ENCODE peak calls at places on chromosomes 16 and 17, in four cellular contexts. X is progenitor cell of endocrine pancreas, E is lower leg skin, S is lung. O is an unnamed sample.

GRCh38 chr17:7989781-7990655 is 12.4 kb upstream of the GUCY2D start:
- DNase-seq in X (peak), E (peak), S (peak), O (peak)

GRCh38 chr17:33200116-33200515 is 93.0 kb downstream of the ASIC2 start:
- DNase-seq in X (no peak), E (no peak), S (no peak), O (no peak)

GRCh38 chr16:70736454-70737376 is 50.9 kb upstream of the MTSS2 start:
- DNase-seq in X (no peak), E (no peak), S (no peak), O (no peak)

GRCh38 chr16:80984124-80984892 is 22.4 kb downstream of the CMC2 start:
- DNase-seq in X (no peak), E (no peak), S (no peak), O (no peak)

GRCh38 chr16:68901910-68902309 is 58.6 kb downstream of the TANGO6 start:
- DNase-seq in X (no peak), E (peak), S (no peak), O (no peak)

GRCh38 chr17:78716814-78717393 is 65.2 kb downstream of the CYTH1 start:
- DNase-seq in X (no peak), E (peak), S (peak), O (peak)

GRCh38 chr16:48126801-48127644 is 28.8 kb downstream of the ABCC12 start:
- DNase-seq in X (no peak), E (no peak), S (peak), O (no peak)

GRCh38 chr17:40980594-40980993 is 3.5 kb downstream of the KRT40 start:
- DNase-seq in X (no peak), E (no peak), S (no peak), O (no peak)

GRCh38 chr17:77579717-77580116 is 378.8 kb upstream of the TNRC6C start:
- DNase-seq in X (no peak), E (no peak), S (no peak), O (no peak)

GRCh38 chr16:85750827-85751641 is at the start of gene C16orf74:
- DNase-seq in X (no peak), E (no peak), S (no peak), O (no peak)

GRCh38 chr17:44780161-44780560 is 21.4 kb downstream of the ADAM11 start:
- DNase-seq in X (no peak), E (no peak), S (no peak), O (no peak)

GRCh38 chr16:84834403-84834772 is 14.6 kb downstream of the CRISPLD2 start:
- DNase-seq in X (no peak), E (no peak), S (no peak), O (no peak)

GRCh38 chr17:46979023-46979870 is at the start of gene RPRML:
- DNase-seq in X (peak), E (no peak), S (no peak), O (no peak)

GRCh38 chr17:13293421-13293820 is 275.6 kb upstream of the ELAC2 start:
- DNase-seq in X (no peak), E (no peak), S (no peak), O (no peak)

GRCh38 chr17:54901230-54901847 is 687 bp downstream of the TOM1L1 start:
- DNase-seq in X (no peak), E (no peak), S (peak), O (no peak)

GRCh38 chr17:80408872-80409271 is 6.1 kb upstream of the ENDOV start:
- DNase-seq in X (no peak), E (no peak), S (no peak), O (no peak)

GRCh38 chr17:49241763-49242312 is 11.3 kb upstream of the PHOSPHO1 start:
- DNase-seq in X (no peak), E (no peak), S (no peak), O (no peak)

GRCh38 chr17:40510328-40510648 is 8.9 kb upstream of the TNS4 start:
- DNase-seq in X (no peak), E (no peak), S (no peak), O (no peak)

GRCh38 chr17:64477849-64478248 is 19.0 kb downstream of the POLG2 start:
- DNase-seq in X (no peak), E (no peak), S (no peak), O (no peak)

GRCh38 chr17:64470676-64471075 is 21.8 kb downstream of the MILR1 start:
- DNase-seq in X (no peak), E (no peak), S (no peak), O (no peak)

GRCh38 chr17:64471440-64471839 is 22.5 kb downstream of the MILR1 start:
- DNase-seq in X (no peak), E (peak), S (no peak), O (no peak)

GRCh38 chr17:64472564-64472963 is 23.6 kb downstream of the MILR1 start:
- DNase-seq in X (no peak), E (no peak), S (no peak), O (no peak)
- TF ChIP-seq CTCF in X (no peak), E (no peak), S (no peak), O (no peak)

DNA sequence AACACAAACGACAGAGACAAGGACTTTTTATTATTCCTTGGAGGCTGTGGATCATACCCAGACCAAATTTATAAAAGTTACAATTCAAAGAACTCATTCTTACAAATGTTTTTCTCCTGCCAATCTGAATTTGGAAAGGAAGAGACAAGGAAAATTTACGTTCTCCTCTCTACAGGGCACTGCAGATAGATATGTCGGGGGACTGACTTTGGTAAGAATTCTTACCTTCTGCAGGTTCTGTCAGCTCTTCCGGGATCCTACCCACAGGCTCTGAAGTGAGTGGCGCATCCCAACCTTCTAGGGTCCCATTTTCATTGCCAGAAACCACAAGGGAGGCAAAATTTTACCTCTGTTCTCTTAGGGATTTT is 2.2 kb upstream of the SLFN12L start:
- DNase-seq in X (no peak), E (no peak), S (no peak), O (no peak)
- TF ChIP-seq CTCF in X (no peak), E (no peak), S (no peak), O (no peak)

GRCh38 chr17:68579194-68579900 is 21.8 kb downstream of the FAM20A start:
- DNase-seq in X (no peak), E (no peak), S (no peak), O (no peak)

GRCh38 chr17:68580236-68580903 is 20.8 kb downstream of the FAM20A start:
- DNase-seq in X (no peak), E (no peak), S (peak), O (no peak)

GRCh38 chr17:68576137-68576536 is 25.0 kb downstream of the FAM20A start:
- DNase-seq in X (no peak), E (no peak), S (no peak), O (no peak)

GRCh38 chr17:68578236-68578635 is 22.9 kb downstream of the FAM20A start:
- DNase-seq in X (no peak), E (no peak), S (no peak), O (no peak)

GRCh38 chr17:68576811-68577551 is 24.2 kb downstream of the FAM20A start:
- DNase-seq in X (no peak), E (no peak), S (no peak), O (no peak)
- TF ChIP-seq CTCF in X (no peak), E (no peak), S (no peak), O (no peak)

GRCh38 chr16:2028620-2029220 is 2.0 kb downstream of the NHERF2 start:
- DNase-seq in X (no peak), E (no peak), S (no peak), O (no peak)

GRCh38 chr16:2026461-2027023 is at the start of gene NHERF2:
- DNase-seq in X (no peak), E (no peak), S (no peak), O (peak)

GRCh38 chr16:2025878-2026460 is 733 bp upstream of the NHERF2 start:
- DNase-seq in X (no peak), E (no peak), S (no peak), O (no peak)

GRCh38 chr16:2028146-2028545 is 1.4 kb downstream of the NHERF2 start:
- DNase-seq in X (no peak), E (no peak), S (no peak), O (no peak)

GRCh38 chr16:2027024-2028010 is 615 bp downstream of the NHERF2 start:
- DNase-seq in X (no peak), E (no peak), S (no peak), O (no peak)
- TF ChIP-seq CTCF in X (no peak), E (no peak), S (no peak), O (no peak)

GRCh38 chr16:73846292-73846849 is 450.2 kb upstream of the PSMD7 start:
- DNase-seq in X (no peak), E (no peak), S (no peak), O (no peak)

GRCh38 chr16:73848993-73849392 is 447.6 kb upstream of the PSMD7 start:
- DNase-seq in X (no peak), E (no peak), S (no peak), O (no peak)

GRCh38 chr16:73847090-73847489 is 449.5 kb upstream of the PSMD7 start:
- DNase-seq in X (no peak), E (no peak), S (no peak), O (no peak)
- TF ChIP-seq CTCF in X (no peak), E (no peak), S (no peak), O (no peak)